ENCODE peak calls at places on chromosomes 5 and 9, in six cellular contexts. E is vagina; B is body of pancreas; S is naive thymus-derived CD4-positive, alpha-beta T cell; K is esophagus squamous epithelium; F is mesendoderm. N is an unnamed sample.

GRCh38 chr5:35247645-35248034 is 17.4 kb upstream of the PRLR start:
- DNase-seq in K (no peak), E (no peak), S (no peak), B (peak), F (no peak), N (no peak)

GRCh38 chr5:180179399-180180197 is 29.4 kb downstream of the RASGEF1C start:
- DNase-seq in B (no peak), S (no peak), K (no peak), E (peak), F (no peak), N (no peak)

GRCh38 chr9:36550135-36550534 is 22.6 kb upstream of the MELK start:
- DNase-seq in B (no peak), E (no peak), F (no peak), K (no peak), S (no peak), N (no peak)

GRCh38 chr5:77984587-77984986 is 208.4 kb upstream of the TBCA start:
- DNase-seq in K (no peak), F (peak), B (no peak), E (no peak), S (no peak), N (no peak)

GRCh38 chr5:143182901-143183820 is 220.3 kb downstream of the NR3C1 start:
- DNase-seq in B (peak), F (peak), E (no peak), S (no peak), K (no peak), N (peak)

GRCh38 chr5:130138406-130139060 is 234.3 kb downstream of the CHSY3 start:
- DNase-seq in K (no peak), S (no peak), E (no peak), B (no peak), F (no peak), N (no peak)

GRCh38 chr5:159616967-159617366 is 286.7 kb upstream of the IL12B start:
- DNase-seq in E (no peak), B (no peak), S (no peak), K (no peak), F (no peak), N (no peak)

GRCh38 chr5:6419340-6419852 is 29.3 kb upstream of the UBE2QL1 start:
- DNase-seq in E (no peak), S (no peak), F (no peak), K (no peak), B (peak), N (no peak)

DNA sequence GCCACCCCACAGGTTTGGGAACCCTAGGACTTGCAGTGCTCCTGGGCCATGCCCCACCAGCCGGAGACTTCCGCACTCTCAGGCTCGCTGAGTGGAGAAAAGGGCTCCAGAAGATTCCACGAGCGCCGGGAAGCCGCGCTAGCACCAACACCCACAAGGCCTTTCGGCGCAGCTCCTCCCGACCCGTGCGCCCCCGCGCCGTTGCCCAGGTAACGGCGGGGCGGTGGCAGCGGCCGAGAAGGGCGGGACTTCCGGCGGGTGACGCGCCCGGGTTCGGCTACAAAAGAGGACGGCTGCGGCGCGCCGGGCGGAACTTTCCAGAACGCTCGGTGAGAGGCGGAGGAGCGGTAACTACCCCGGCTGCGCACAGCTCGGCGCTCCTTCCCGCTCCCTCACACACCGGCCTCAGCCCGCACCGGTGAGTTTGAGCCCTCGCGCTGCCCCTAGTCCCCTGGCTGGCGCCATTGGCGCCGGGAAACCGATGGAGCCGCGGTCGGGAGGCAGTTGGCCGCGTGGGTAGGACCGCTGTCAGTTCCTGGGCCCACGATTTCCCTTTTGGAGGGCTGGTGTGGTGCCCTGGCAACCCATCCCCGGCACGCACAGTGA is at the start of gene DNAJA1:
- DNase-seq in F (peak), B (peak), E (peak), K (peak), S (peak), N (peak)
- H3K4me3 ChIP-seq in F (peak), B (peak), E (peak), K (peak), S (peak), N (peak)

DNA sequence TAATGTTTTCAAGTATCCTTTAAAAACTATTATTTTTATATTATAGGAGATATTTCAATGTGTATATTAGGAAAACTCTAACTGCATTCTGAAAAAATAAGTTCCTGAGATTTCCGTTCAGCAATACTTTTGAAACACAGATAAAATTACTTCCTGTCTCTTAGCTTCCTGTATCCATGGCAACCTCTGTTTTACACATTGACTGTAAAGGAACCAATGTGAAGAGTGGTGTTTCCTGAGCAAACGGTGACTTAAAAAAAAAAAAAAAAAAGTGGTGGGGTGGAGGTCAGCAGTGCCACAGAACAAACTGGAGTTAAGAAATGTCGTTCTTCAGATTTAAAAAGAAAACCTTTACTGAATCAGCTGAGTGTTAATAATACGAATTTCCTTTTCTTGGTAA is at the start of gene LRRC70:
- DNase-seq in K (no peak), S (peak), E (no peak), B (no peak), F (peak), N (no peak)
- H3K4me3 ChIP-seq in K (peak), S (no peak), E (no peak), B (no peak), F (no peak), N (peak)

GRCh38 chr9:93496285-93496684 is 42.9 kb upstream of the FAM120AOS start:
- DNase-seq in F (no peak), E (no peak), S (no peak), K (no peak), B (no peak), N (no peak)

GRCh38 chr9:93505518-93506123 is 52.2 kb upstream of the FAM120AOS start:
- DNase-seq in S (no peak), E (no peak), K (no peak), B (no peak), F (no peak), N (no peak)

GRCh38 chr9:93503381-93503780 is 50.0 kb upstream of the FAM120AOS start:
- DNase-seq in K (no peak), F (no peak), B (no peak), S (no peak), E (no peak), N (no peak)

GRCh38 chr9:93501406-93501805 is 48.0 kb upstream of the FAM120AOS start:
- DNase-seq in F (no peak), B (no peak), K (no peak), S (peak), E (no peak), N (no peak)

GRCh38 chr9:93500571-93501298 is 47.4 kb upstream of the FAM120AOS start:
- DNase-seq in K (no peak), F (no peak), S (no peak), B (no peak), E (no peak), N (no peak)
- H3K4me3 ChIP-seq in K (peak), F (no peak), S (peak), B (no peak), E (peak), N (peak)

DNA sequence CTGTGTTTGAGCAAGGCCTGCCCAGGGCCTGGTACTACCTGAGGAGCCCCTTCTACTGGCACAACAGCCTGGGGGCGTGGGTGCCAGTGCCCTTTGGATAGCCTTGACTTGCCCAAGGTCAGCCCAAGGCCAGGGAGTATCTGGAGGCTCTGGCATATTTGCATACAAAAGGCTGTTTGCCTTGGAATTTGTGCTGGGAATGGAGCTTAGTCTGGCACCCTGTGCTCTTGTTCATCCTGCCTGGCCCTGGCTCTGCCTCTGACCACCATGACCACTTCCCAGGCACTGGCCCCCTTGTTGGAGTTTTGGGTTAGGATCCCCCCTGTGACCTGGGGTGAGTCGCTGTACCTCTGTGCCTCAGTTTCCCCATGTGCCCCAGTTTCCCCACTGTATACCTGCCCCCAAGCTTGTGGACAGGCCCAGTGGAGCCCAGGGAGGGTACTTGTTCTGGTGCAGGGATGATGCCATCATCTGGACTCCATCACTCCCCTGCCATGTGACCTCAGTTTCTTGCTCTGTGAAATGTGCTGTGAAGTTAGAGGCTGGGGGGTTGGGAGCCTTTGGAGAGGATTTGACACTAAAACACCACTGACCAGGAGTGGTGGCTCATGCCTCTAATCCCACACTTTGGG is 1.6 kb downstream of the SUSD3 start:
- DNase-seq in E (no peak), B (no peak), S (no peak), F (peak), K (no peak), N (no peak)
- H3K4me3 ChIP-seq in E (no peak), B (no peak), S (peak), F (no peak), K (peak), N (no peak)

N was measured in coronary artery.